ENCODE peak calls at places on chromosomes 3 and 15, in seven cellular contexts. Y, T, X, Z, G, H and A are unnamed samples. For H3K27me3, the result is how much of the 10 kb centered on the place peaks cover.

GRCh38 chr15:31457161-31457560 is 130.5 kb downstream of the KLF13 start:
- DNase-seq in Y (no peak), T (no peak), X (no peak), Z (no peak), G (no peak), H (no peak), A (peak)

GRCh38 chr3:128435058-128435457 is 31.6 kb downstream of the DNAJB8 start:
- DNase-seq in Y (peak), T (no peak), X (no peak), Z (peak), G (peak), H (no peak), A (no peak)

GRCh38 chr3:48410205-48411040 is 19.5 kb downstream of the PLXNB1 start:
- DNase-seq in Y (peak), T (no peak), X (no peak), Z (peak), G (peak), H (peak), A (no peak)

GRCh38 chr3:31567036-31567435 is 34.3 kb downstream of the STT3B start:
- DNase-seq in Y (no peak), T (no peak), X (no peak), Z (no peak), G (no peak), H (no peak), A (no peak)

GRCh38 chr3:184659797-184660301 is 52.0 kb downstream of the MAGEF1 start:
- DNase-seq in Y (no peak), T (peak), X (no peak), Z (peak), G (peak), H (no peak), A (no peak)

GRCh38 chr15:52337961-52338535 is 42.4 kb upstream of the MYO5C start:
- DNase-seq in Y (no peak), T (no peak), X (no peak), Z (no peak), G (no peak), H (no peak), A (no peak)

GRCh38 chr15:60536314-60536713 is 57.4 kb upstream of the ICE2 start:
- DNase-seq in Y (no peak), T (no peak), X (no peak), Z (no peak), G (no peak), H (no peak), A (no peak)

GRCh38 chr3:9390265-9390888 is 7.0 kb upstream of the SETD5 start:
- DNase-seq in Y (no peak), T (no peak), X (no peak), Z (no peak), G (no peak), H (no peak), A (no peak)

GRCh38 chr3:5162102-5162501 is 25.4 kb upstream of the EDEM1 start:
- DNase-seq in Y (no peak), T (peak), X (peak), Z (no peak), G (no peak), H (no peak), A (no peak)

GRCh38 chr3:66989860-66990696 is 8.0 kb upstream of the KBTBD8 start:
- DNase-seq in Y (no peak), T (no peak), X (no peak), Z (peak), G (no peak), H (no peak), A (no peak)

GRCh38 chr3:127735767-127736693 is 63.3 kb downstream of the ABTB1 start:
- DNase-seq in Y (no peak), T (peak), X (peak), Z (no peak), G (no peak), H (no peak), A (no peak)

GRCh38 chr3:34016925-34017592 is 218.6 kb downstream of the PDCD6IP start:
- DNase-seq in Y (no peak), T (no peak), X (no peak), Z (no peak), G (no peak), H (no peak), A (no peak)

GRCh38 chr15:92906563-92907081 is 6.5 kb downstream of the CHD2 start:
- DNase-seq in Y (no peak), T (peak), X (peak), Z (no peak), G (no peak), H (no peak), A (no peak)

GRCh38 chr3:175159202-175159601 is 300.1 kb downstream of the NAALADL2 start:
- DNase-seq in Y (no peak), T (no peak), X (no peak), Z (no peak), G (no peak), H (no peak), A (no peak)

GRCh38 chr15:23372284-23372683 is 17.7 kb downstream of the GOLGA8S start:
- DNase-seq in Y (no peak), T (no peak), X (no peak), Z (no peak), G (no peak), H (no peak), A (no peak)

GRCh38 chr3:157530637-157531300 is 27.6 kb upstream of the VEPH1 start:
- DNase-seq in Y (no peak), T (peak), X (peak), Z (no peak), G (no peak), H (no peak), A (no peak)

GRCh38 chr15:71804226-71804625 is 6.1 kb upstream of the NR2E3 start:
- DNase-seq in Y (no peak), T (no peak), X (no peak), Z (no peak), G (no peak), H (no peak), A (no peak)

GRCh38 chr3:192444791-192445106 is 282.6 kb downstream of the FGF12 start:
- DNase-seq in Y (no peak), T (no peak), X (no peak), Z (no peak), G (no peak), H (no peak), A (no peak)

GRCh38 chr3:115638991-115639390 is 15.7 kb downstream of the GAP43 start:
- DNase-seq in Y (no peak), T (no peak), X (no peak), Z (no peak), G (no peak), H (no peak), A (no peak)

GRCh38 chr15:63041982-63042878 is at the start of gene TPM1:
- DNase-seq in Y (peak), T (peak), X (peak), Z (peak), G (peak), H (peak), A (no peak)
- H3K27me3 ChIP-seq in Y (under half), T (under half), X (under half), Z (under half), G (under half), H (under half), A (under half)

DNA sequence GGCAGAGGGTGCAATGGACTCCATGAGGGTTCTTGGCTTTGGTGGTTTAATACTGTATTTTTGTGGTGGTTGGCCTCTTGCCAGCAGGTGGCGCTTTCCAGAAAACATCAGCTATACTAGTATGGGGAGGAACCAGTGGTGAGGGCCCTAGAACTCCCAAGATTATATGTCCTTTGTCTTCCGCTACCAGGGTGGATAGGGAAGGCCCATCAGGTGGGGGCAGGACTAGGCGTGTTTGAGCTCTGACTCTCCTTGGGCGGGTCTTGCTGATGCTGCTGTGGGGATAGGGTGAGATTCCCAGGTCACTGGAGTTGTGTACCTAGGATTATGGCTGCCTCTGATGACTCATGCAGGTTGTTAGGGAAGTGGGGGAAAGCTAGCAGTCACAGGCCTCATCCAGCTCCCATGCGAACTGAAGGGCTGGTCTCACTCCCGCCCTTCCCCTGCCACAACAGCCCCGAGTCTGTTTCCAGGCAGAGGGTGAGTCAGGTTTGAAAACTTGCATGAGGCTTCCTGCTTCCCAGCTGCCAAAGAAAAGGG is 357.7 kb downstream of the OTOL1 start:
- DNase-seq in Y (no peak), T (peak), X (peak), Z (peak), G (peak), H (no peak), A (no peak)
- TF ChIP-seq CTCF in Y (no peak), T (peak), X (peak), Z (peak), G (peak), H (no peak), A (no peak)

GRCh38 chr3:138449490-138449889 is 15.1 kb downstream of the ESYT3 start:
- DNase-seq in Y (no peak), T (no peak), X (no peak), Z (no peak), G (peak), H (no peak), A (no peak)

GRCh38 chr3:138450181-138450580 is 15.8 kb downstream of the ESYT3 start:
- DNase-seq in Y (no peak), T (no peak), X (no peak), Z (no peak), G (peak), H (peak), A (no peak)

GRCh38 chr3:138451595-138452162 is 17.3 kb downstream of the ESYT3 start:
- DNase-seq in Y (no peak), T (no peak), X (no peak), Z (no peak), G (peak), H (peak), A (no peak)

GRCh38 chr3:138450704-138451424 is 16.4 kb downstream of the ESYT3 start:
- DNase-seq in Y (no peak), T (no peak), X (no peak), Z (no peak), G (peak), H (peak), A (no peak)

GRCh38 chr3:138452491-138452890 is 18.1 kb downstream of the ESYT3 start:
- DNase-seq in Y (no peak), T (no peak), X (no peak), Z (no peak), G (peak), H (peak), A (no peak)
- H3K27me3 ChIP-seq in Y (under half), T (under half), X (under half), Z (under half), G (under half), H (under half), A (under half)

GRCh38 chr3:155078959-155079794 is 942 bp upstream of the MME start:
- DNase-seq in Y (peak), T (no peak), X (peak), Z (no peak), G (no peak), H (no peak), A (no peak)
- TF ChIP-seq CTCF in Y (no peak), T (no peak), X (no peak), Z (no peak), G (no peak), H (no peak), A (no peak)

GRCh38 chr3:13115991-13116390 is 42.8 kb upstream of the IQSEC1 start:
- DNase-seq in Y (no peak), T (no peak), X (no peak), Z (no peak), G (no peak), H (peak), A (no peak)
- H3K27me3 ChIP-seq in Y (under half), T (under half), X (under half), Z (under half), G (under half), H (under half), A (under half)

DNA sequence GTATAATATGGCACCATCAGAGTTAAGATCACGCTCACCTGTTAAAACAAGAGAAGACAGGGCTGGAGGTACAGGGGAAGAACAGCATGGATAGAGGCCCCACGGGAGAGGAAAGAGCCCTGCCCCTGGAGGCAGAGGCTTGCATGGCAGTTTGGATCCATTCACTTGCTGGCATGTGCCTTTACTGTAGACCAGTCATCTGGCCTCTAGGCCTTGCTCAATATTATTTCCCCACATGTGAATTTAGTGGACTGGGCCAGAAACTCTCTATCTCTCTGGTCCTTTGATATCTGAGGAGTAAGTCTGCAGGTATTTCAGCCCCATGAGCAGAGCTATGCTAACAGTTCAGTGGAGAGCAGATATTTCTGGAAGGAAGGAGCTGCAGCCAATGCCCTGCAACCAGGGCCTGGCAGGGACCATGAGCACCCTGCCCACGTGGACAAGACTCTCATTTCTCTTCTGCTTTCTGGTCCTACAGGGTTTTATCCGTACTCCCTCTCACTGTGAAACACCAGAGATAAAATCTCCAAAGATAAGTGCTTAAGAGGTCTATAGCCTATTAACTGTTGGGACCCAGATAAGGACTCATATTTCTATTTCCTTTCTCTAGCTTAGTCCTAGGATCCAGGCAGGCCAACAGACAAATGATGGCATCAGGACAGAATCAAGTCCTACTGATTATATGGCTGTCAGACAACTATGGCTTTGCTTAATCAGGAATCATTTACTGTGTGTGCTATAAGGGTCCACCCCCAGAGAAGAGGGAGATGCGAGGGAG is 65.0 kb downstream of the CLDN11 start:
- DNase-seq in Y (no peak), T (no peak), X (no peak), Z (no peak), G (no peak), H (no peak), A (no peak)
- TF ChIP-seq CTCF in Y (no peak), T (no peak), X (peak), Z (peak), G (peak), H (no peak), A (no peak)

GRCh38 chr15:67827561-67828378 is 2.5 kb downstream of the SKOR1 start:
- DNase-seq in Y (no peak), T (no peak), X (no peak), Z (no peak), G (no peak), H (no peak), A (no peak)
- H3K27me3 ChIP-seq in Y (under half), T (half or more), X (half or more), Z (half or more), G (under half), H (half or more), A (under half)

GRCh38 chr15:58056015-58056414 is 9.5 kb downstream of the ALDH1A2 start:
- DNase-seq in Y (no peak), T (no peak), X (no peak), Z (no peak), G (no peak), H (no peak), A (no peak)
- TF ChIP-seq CTCF in Y (no peak), T (peak), X (no peak), Z (peak), G (peak), H (no peak), A (no peak)